ENCODE peak calls at places on chromosomes 7 and 10, in six cellular contexts. One of them, this sample, is unnamed.
A peak's percentile ranks its signal among the peaks of the same experiment; 100 is the strongest.

GRCh38 chr10:70664702-70665195 is 7.6 kb upstream of the ADAMTS14 start:
- DNase-seq in NB4: no peak
- DNase-seq in colonic mucosa: no peak
- DNase-seq in progenitor cell of endocrine pancreas: no peak
- DNase-seq in WERI-Rb-1: no peak
- DNase-seq in body of pancreas: no peak
- DNase-seq in this sample: no peak

GRCh38 chr7:138864667-138865066 is 66.7 kb upstream of the ATP6V0A4 start:
- DNase-seq in NB4: peak; percentile 88
- DNase-seq in colonic mucosa: no peak
- DNase-seq in progenitor cell of endocrine pancreas: no peak
- DNase-seq in WERI-Rb-1: no peak
- DNase-seq in body of pancreas: no peak
- DNase-seq in this sample: peak; percentile 57

GRCh38 chr7:130294314-130294713 is 1.4 kb downstream of the CPA4 start:
- DNase-seq in NB4: peak; percentile 43
- DNase-seq in colonic mucosa: no peak
- DNase-seq in progenitor cell of endocrine pancreas: no peak
- DNase-seq in WERI-Rb-1: no peak
- DNase-seq in body of pancreas: no peak
- DNase-seq in this sample: no peak

GRCh38 chr10:34031410-34031809 is 696.9 kb upstream of the NRP1 start:
- DNase-seq in NB4: no peak
- DNase-seq in colonic mucosa: peak; percentile 28
- DNase-seq in progenitor cell of endocrine pancreas: no peak
- DNase-seq in WERI-Rb-1: no peak
- DNase-seq in body of pancreas: peak; percentile 37
- DNase-seq in this sample: no peak

GRCh38 chr7:151251926-151252835 is 3.7 kb upstream of the SMARCD3 start:
- DNase-seq in NB4: no peak
- DNase-seq in colonic mucosa: peak; percentile 43
- DNase-seq in progenitor cell of endocrine pancreas: peak; percentile 61
- DNase-seq in WERI-Rb-1: peak; percentile 85
- DNase-seq in body of pancreas: peak; percentile 78
- DNase-seq in this sample: peak; percentile 54

GRCh38 chr7:77415822-77416620 is at the start of gene GSAP:
- DNase-seq in NB4: peak; percentile 65
- DNase-seq in colonic mucosa: peak; percentile 68
- DNase-seq in progenitor cell of endocrine pancreas: peak; percentile 42
- DNase-seq in WERI-Rb-1: peak; percentile 71
- DNase-seq in body of pancreas: peak; percentile 79
- DNase-seq in this sample: peak; percentile 67

GRCh38 chr10:68516766-68517165 is 10.6 kb downstream of the SLC25A16 start:
- DNase-seq in NB4: no peak
- DNase-seq in colonic mucosa: no peak
- DNase-seq in progenitor cell of endocrine pancreas: no peak
- DNase-seq in WERI-Rb-1: no peak
- DNase-seq in body of pancreas: no peak
- DNase-seq in this sample: no peak

GRCh38 chr7:112112822-112113255 is 93.4 kb downstream of the DOCK4 start:
- DNase-seq in NB4: peak; percentile 9
- DNase-seq in colonic mucosa: no peak
- DNase-seq in progenitor cell of endocrine pancreas: no peak
- DNase-seq in WERI-Rb-1: no peak
- DNase-seq in body of pancreas: no peak
- DNase-seq in this sample: no peak

GRCh38 chr7:55046582-55047347 is 27.9 kb downstream of the EGFR start:
- DNase-seq in NB4: no peak
- DNase-seq in colonic mucosa: peak; percentile 70
- DNase-seq in progenitor cell of endocrine pancreas: no peak
- DNase-seq in WERI-Rb-1: no peak
- DNase-seq in body of pancreas: no peak
- DNase-seq in this sample: no peak

GRCh38 chr10:71763352-71764127 is 9.8 kb downstream of the VSIR start:
- DNase-seq in NB4: no peak
- DNase-seq in colonic mucosa: no peak
- DNase-seq in progenitor cell of endocrine pancreas: no peak
- DNase-seq in WERI-Rb-1: no peak
- DNase-seq in body of pancreas: no peak
- DNase-seq in this sample: no peak

GRCh38 chr7:159143780-159144755 is 599 bp downstream of the VIPR2 start:
- DNase-seq in NB4: no peak
- DNase-seq in colonic mucosa: no peak
- DNase-seq in progenitor cell of endocrine pancreas: no peak
- DNase-seq in WERI-Rb-1: peak; percentile 37
- DNase-seq in body of pancreas: peak; percentile 58
- DNase-seq in this sample: no peak

GRCh38 chr10:91162050-91162494 is 58.4 kb upstream of the PCGF5 start:
- DNase-seq in NB4: no peak
- DNase-seq in colonic mucosa: no peak
- DNase-seq in progenitor cell of endocrine pancreas: no peak
- DNase-seq in WERI-Rb-1: no peak
- DNase-seq in body of pancreas: peak; percentile 17
- DNase-seq in this sample: peak; percentile 0

GRCh38 chr7:105256621-105257283 is 132.0 kb downstream of the SRPK2 start:
- DNase-seq in NB4: no peak
- DNase-seq in colonic mucosa: no peak
- DNase-seq in progenitor cell of endocrine pancreas: no peak
- DNase-seq in WERI-Rb-1: no peak
- DNase-seq in body of pancreas: no peak
- DNase-seq in this sample: no peak

GRCh38 chr10:34689053-34689452 is 126.0 kb downstream of the PARD3 start:
- DNase-seq in NB4: no peak
- DNase-seq in colonic mucosa: no peak
- DNase-seq in progenitor cell of endocrine pancreas: no peak
- DNase-seq in WERI-Rb-1: no peak
- DNase-seq in body of pancreas: no peak
- DNase-seq in this sample: no peak

GRCh38 chr7:29040570-29040906 is 82.4 kb upstream of the TRIL start:
- DNase-seq in NB4: no peak
- DNase-seq in colonic mucosa: no peak
- DNase-seq in progenitor cell of endocrine pancreas: no peak
- DNase-seq in WERI-Rb-1: no peak
- DNase-seq in body of pancreas: no peak
- DNase-seq in this sample: no peak

GRCh38 chr7:512541-513311 is 6.9 kb downstream of the PDGFA start:
- DNase-seq in NB4: no peak
- DNase-seq in colonic mucosa: peak; percentile 87
- DNase-seq in progenitor cell of endocrine pancreas: no peak
- DNase-seq in WERI-Rb-1: no peak
- DNase-seq in body of pancreas: peak; percentile 93
- DNase-seq in this sample: peak; percentile 42

GRCh38 chr7:141675431-141676210 is 26.3 kb downstream of the DENND11 start:
- DNase-seq in NB4: peak; percentile 29
- DNase-seq in colonic mucosa: no peak
- DNase-seq in progenitor cell of endocrine pancreas: no peak
- DNase-seq in WERI-Rb-1: no peak
- DNase-seq in body of pancreas: no peak
- DNase-seq in this sample: no peak

GRCh38 chr10:113947138-113948011 is 92.9 kb downstream of the NHLRC2 start:
- DNase-seq in NB4: no peak
- DNase-seq in colonic mucosa: peak; percentile 61
- DNase-seq in progenitor cell of endocrine pancreas: no peak
- DNase-seq in WERI-Rb-1: no peak
- DNase-seq in body of pancreas: peak; percentile 53
- DNase-seq in this sample: peak; percentile 37

GRCh38 chr7:100799037-100799896 is 28.1 kb downstream of the EPHB4 start:
- DNase-seq in NB4: peak; percentile 88
- DNase-seq in colonic mucosa: peak; percentile 79
- DNase-seq in progenitor cell of endocrine pancreas: peak; percentile 54
- DNase-seq in WERI-Rb-1: peak; percentile 70
- DNase-seq in body of pancreas: peak; percentile 83
- DNase-seq in this sample: peak; percentile 65

GRCh38 chr7:82051641-82052040 is 281.8 kb upstream of the HGF start:
- DNase-seq in NB4: no peak
- DNase-seq in colonic mucosa: no peak
- DNase-seq in progenitor cell of endocrine pancreas: no peak
- DNase-seq in WERI-Rb-1: no peak
- DNase-seq in body of pancreas: no peak
- DNase-seq in this sample: no peak

GRCh38 chr7:378551-379455 is 88.8 kb downstream of the FOXL3 start:
- DNase-seq in NB4: no peak
- DNase-seq in colonic mucosa: peak; percentile 39
- DNase-seq in progenitor cell of endocrine pancreas: peak; percentile 7
- DNase-seq in WERI-Rb-1: no peak
- DNase-seq in body of pancreas: peak; percentile 49
- DNase-seq in this sample: no peak

GRCh38 chr7:65980478-65981250 is 1.3 kb downstream of the GUSB start:
- DNase-seq in NB4: peak; percentile 90
- DNase-seq in colonic mucosa: peak; percentile 50
- DNase-seq in progenitor cell of endocrine pancreas: no peak
- DNase-seq in WERI-Rb-1: no peak
- DNase-seq in body of pancreas: peak; percentile 29
- DNase-seq in this sample: peak; percentile 14

GRCh38 chr7:18086165-18087030 is 58.8 kb upstream of the PRPS1L1 start:
- DNase-seq in NB4: no peak
- DNase-seq in colonic mucosa: no peak
- DNase-seq in progenitor cell of endocrine pancreas: peak; percentile 28
- DNase-seq in WERI-Rb-1: peak; percentile 50
- DNase-seq in body of pancreas: peak; percentile 30
- DNase-seq in this sample: peak; percentile 73

GRCh38 chr7:156783864-156784263 is 109.1 kb downstream of the LMBR1 start:
- DNase-seq in NB4: no peak
- DNase-seq in colonic mucosa: no peak
- DNase-seq in progenitor cell of endocrine pancreas: no peak
- DNase-seq in WERI-Rb-1: no peak
- DNase-seq in body of pancreas: no peak
- DNase-seq in this sample: no peak

GRCh38 chr10:132183046-132183445 is 3.7 kb upstream of the DPYSL4 start:
- DNase-seq in NB4: no peak
- DNase-seq in colonic mucosa: no peak
- DNase-seq in progenitor cell of endocrine pancreas: no peak
- DNase-seq in WERI-Rb-1: no peak
- DNase-seq in body of pancreas: peak; percentile 72
- DNase-seq in this sample: peak; percentile 59

GRCh38 chr10:132248455-132249231 is 59.1 kb downstream of the STK32C start:
- DNase-seq in NB4: no peak
- DNase-seq in colonic mucosa: peak; percentile 66
- DNase-seq in progenitor cell of endocrine pancreas: peak; percentile 33
- DNase-seq in WERI-Rb-1: peak; percentile 76
- DNase-seq in body of pancreas: peak; percentile 60
- DNase-seq in this sample: peak; percentile 65

DNA sequence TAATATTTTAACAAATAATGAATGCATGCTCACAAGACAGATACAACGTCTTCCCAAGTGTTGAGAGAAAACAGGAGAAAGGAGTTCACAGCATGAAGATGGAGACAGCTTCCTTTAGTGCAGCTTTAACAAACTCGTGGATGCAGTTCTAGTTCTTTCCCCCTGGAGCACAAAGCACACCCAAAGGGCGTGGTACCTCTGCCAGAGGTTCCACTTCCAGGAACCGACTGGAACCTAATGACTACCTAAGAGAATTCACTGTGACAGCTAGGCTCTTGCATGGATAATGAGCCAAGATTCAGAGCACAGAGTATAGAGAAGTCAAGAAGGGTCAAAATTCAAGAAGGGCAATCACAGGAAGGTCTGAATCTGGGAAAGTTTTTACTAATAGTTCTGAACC is 673.2 kb downstream of the XPNPEP1 start:
- DNase-seq in NB4: no peak
- DNase-seq in colonic mucosa: no peak
- DNase-seq in progenitor cell of endocrine pancreas: no peak
- DNase-seq in WERI-Rb-1: no peak
- DNase-seq in body of pancreas: no peak
- DNase-seq in this sample: no peak
- TF ChIP-seq CTCF in NB4: no peak
- TF ChIP-seq CTCF in colonic mucosa: no peak
- TF ChIP-seq CTCF in progenitor cell of endocrine pancreas: no peak
- TF ChIP-seq CTCF in WERI-Rb-1: no peak
- TF ChIP-seq CTCF in body of pancreas: no peak
- TF ChIP-seq CTCF in this sample: no peak

DNA sequence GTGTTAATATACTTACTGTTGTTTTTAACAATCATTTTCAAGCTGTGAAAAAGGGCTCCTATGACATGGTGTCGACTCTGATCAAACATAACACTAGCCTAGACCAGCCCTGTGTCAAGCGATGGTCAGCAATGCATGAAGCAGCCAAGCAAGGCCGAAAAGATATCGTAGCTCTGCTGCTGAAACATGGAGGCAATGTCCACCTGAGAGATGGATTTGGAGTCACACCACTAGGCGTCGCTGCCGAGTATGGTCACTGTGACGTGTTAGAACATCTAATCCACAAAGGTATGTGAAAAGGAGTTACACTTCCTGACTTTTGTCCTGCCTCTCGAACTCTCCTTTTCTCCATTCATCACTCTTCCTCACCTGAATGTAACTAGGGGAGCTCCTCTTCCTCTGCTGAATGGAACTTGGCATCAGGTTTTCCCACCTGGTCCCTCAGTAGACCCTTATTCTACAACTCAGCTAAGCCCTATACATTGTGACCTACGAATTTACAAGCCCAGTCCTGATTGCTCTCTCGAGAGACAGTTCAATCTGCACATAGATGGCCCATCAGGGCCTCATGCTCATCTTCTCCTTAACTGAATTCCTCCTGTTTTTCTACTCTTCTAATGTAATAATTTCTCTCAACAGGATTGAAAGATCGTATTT is 23.0 kb downstream of the ASB15 start:
- DNase-seq in NB4: peak; percentile 72
- DNase-seq in colonic mucosa: peak; percentile 39
- DNase-seq in progenitor cell of endocrine pancreas: peak; percentile 11
- DNase-seq in WERI-Rb-1: peak; percentile 15
- DNase-seq in body of pancreas: peak; percentile 61
- DNase-seq in this sample: peak; percentile 56
- TF ChIP-seq CTCF in NB4: peak; percentile 90
- TF ChIP-seq CTCF in colonic mucosa: peak; percentile 13
- TF ChIP-seq CTCF in progenitor cell of endocrine pancreas: peak; percentile 51
- TF ChIP-seq CTCF in WERI-Rb-1: peak; percentile 35
- TF ChIP-seq CTCF in body of pancreas: peak; percentile 65
- TF ChIP-seq CTCF in this sample: peak; percentile 38

GRCh38 chr10:4174197-4174596 is 389.2 kb upstream of the KLF6 start:
- DNase-seq in NB4: peak; percentile 4
- DNase-seq in colonic mucosa: no peak
- DNase-seq in progenitor cell of endocrine pancreas: no peak
- DNase-seq in WERI-Rb-1: peak; percentile 32
- DNase-seq in body of pancreas: no peak
- DNase-seq in this sample: peak; percentile 25
- TF ChIP-seq CTCF in NB4: no peak
- TF ChIP-seq CTCF in colonic mucosa: no peak
- TF ChIP-seq CTCF in progenitor cell of endocrine pancreas: no peak
- TF ChIP-seq CTCF in WERI-Rb-1: peak; percentile 26
- TF ChIP-seq CTCF in body of pancreas: no peak
- TF ChIP-seq CTCF in this sample: no peak

GRCh38 chr7:27933691-27934565 is 194.0 kb downstream of the TAX1BP1 start:
- DNase-seq in NB4: peak; percentile 42
- DNase-seq in colonic mucosa: no peak
- DNase-seq in progenitor cell of endocrine pancreas: no peak
- DNase-seq in WERI-Rb-1: no peak
- DNase-seq in body of pancreas: no peak
- DNase-seq in this sample: no peak

GRCh38 chr7:27925573-27926201 is 185.7 kb downstream of the TAX1BP1 start:
- DNase-seq in NB4: no peak
- DNase-seq in colonic mucosa: no peak
- DNase-seq in progenitor cell of endocrine pancreas: no peak
- DNase-seq in WERI-Rb-1: no peak
- DNase-seq in body of pancreas: no peak
- DNase-seq in this sample: no peak

GRCh38 chr7:27928001-27928400 is 188.0 kb downstream of the TAX1BP1 start:
- DNase-seq in NB4: no peak
- DNase-seq in colonic mucosa: no peak
- DNase-seq in progenitor cell of endocrine pancreas: no peak
- DNase-seq in WERI-Rb-1: no peak
- DNase-seq in body of pancreas: no peak
- DNase-seq in this sample: no peak

GRCh38 chr7:27930910-27931476 is 191.0 kb downstream of the TAX1BP1 start:
- DNase-seq in NB4: no peak
- DNase-seq in colonic mucosa: no peak
- DNase-seq in progenitor cell of endocrine pancreas: no peak
- DNase-seq in WERI-Rb-1: no peak
- DNase-seq in body of pancreas: no peak
- DNase-seq in this sample: no peak

GRCh38 chr7:27929127-27929526 is 189.2 kb downstream of the TAX1BP1 start:
- DNase-seq in NB4: no peak
- DNase-seq in colonic mucosa: no peak
- DNase-seq in progenitor cell of endocrine pancreas: no peak
- DNase-seq in WERI-Rb-1: no peak
- DNase-seq in body of pancreas: no peak
- DNase-seq in this sample: no peak
- TF ChIP-seq CTCF in NB4: no peak
- TF ChIP-seq CTCF in colonic mucosa: no peak
- TF ChIP-seq CTCF in progenitor cell of endocrine pancreas: no peak
- TF ChIP-seq CTCF in WERI-Rb-1: peak; percentile 8
- TF ChIP-seq CTCF in body of pancreas: no peak
- TF ChIP-seq CTCF in this sample: peak; percentile 29